ENCODE peak calls at places on chromosome 6, in four cellular contexts. R, I, V and K are unnamed samples.

GRCh38 chr6:167696261-167696660 is 130.4 kb upstream of the AFDN start:
- DNase-seq in R (no peak), I (no peak), V (no peak), K (no peak)

GRCh38 chr6:4021862-4022715 is 56.8 kb downstream of the FAM217A start:
- DNase-seq in R (no peak), I (no peak), V (peak; percentile 14), K (no peak)

GRCh38 chr6:131615275-131615674 is 12.8 kb downstream of the MED23 start:
- DNase-seq in R (no peak), I (no peak), V (no peak), K (no peak)

GRCh38 chr6:52617087-52617486 is 40.2 kb upstream of the TRAM2 start:
- DNase-seq in R (peak; percentile 28), I (no peak), V (no peak), K (no peak)

GRCh38 chr6:81772741-81773140 is 20.3 kb upstream of the TENT5A start:
- DNase-seq in R (peak; percentile 31), I (no peak), V (no peak), K (no peak)

GRCh38 chr6:132065556-132065955 is 114.4 kb upstream of the CCN2 start:
- DNase-seq in R (no peak), I (no peak), V (no peak), K (no peak)

GRCh38 chr6:9801255-9801757 is 613.6 kb downstream of the TFAP2A start:
- DNase-seq in R (no peak), I (no peak), V (no peak), K (no peak)

GRCh38 chr6:18503588-18504231 is 116.6 kb downstream of the RNF144B start:
- DNase-seq in R (peak; percentile 86), I (peak; percentile 24), V (peak; percentile 40), K (peak; percentile 66)

GRCh38 chr6:144334150-144334708 is 49.1 kb downstream of the UTRN start:
- DNase-seq in R (no peak), I (no peak), V (peak; percentile 84), K (no peak)

GRCh38 chr6:33248643-33248931 is 23.1 kb downstream of the VPS52 start:
- DNase-seq in R (no peak), I (no peak), V (no peak), K (no peak)

GRCh38 chr6:170344631-170345576 is 38.3 kb downstream of the FAM120B start:
- DNase-seq in R (peak; percentile 46), I (no peak), V (no peak), K (peak; percentile 56)

GRCh38 chr6:100479180-100480035 is 14.7 kb upstream of the SIM1 start:
- DNase-seq in R (peak; percentile 65), I (no peak), V (no peak), K (no peak)

GRCh38 chr6:30364591-30364990 is 19.6 kb downstream of the RPP21 start:
- DNase-seq in R (no peak), I (no peak), V (no peak), K (no peak)

GRCh38 chr6:20175810-20176209 is 36.5 kb downstream of the MBOAT1 start:
- DNase-seq in R (no peak), I (no peak), V (no peak), K (no peak)

GRCh38 chr6:20978176-20978614 is 443.9 kb downstream of the CDKAL1 start:
- DNase-seq in R (peak; percentile 85), I (no peak), V (no peak), K (no peak)

GRCh38 chr6:132887204-132887603 is 72.8 kb downstream of the RPS12 start:
- DNase-seq in R (peak; percentile 13), I (no peak), V (no peak), K (no peak)

GRCh38 chr6:24662206-24662605 is 4.5 kb downstream of the TDP2 start:
- DNase-seq in R (no peak), I (no peak), V (no peak), K (no peak)

GRCh38 chr6:142485256-142485655 is 183.4 kb downstream of the ADGRG6 start:
- DNase-seq in R (peak; percentile 72), I (no peak), V (no peak), K (no peak)

GRCh38 chr6:133609404-133610270 is 279.3 kb upstream of the TCF21 start:
- DNase-seq in R (peak; percentile 100), I (no peak), V (no peak), K (no peak)

GRCh38 chr6:107082045-107082444 is 33.3 kb downstream of the BEND3 start:
- DNase-seq in R (no peak), I (no peak), V (no peak), K (no peak)

GRCh38 chr6:81759782-81760181 is 7.3 kb upstream of the TENT5A start:
- DNase-seq in R (peak; percentile 52), I (no peak), V (no peak), K (no peak)

GRCh38 chr6:84719152-84719551 is 45.2 kb downstream of the TBX18 start:
- DNase-seq in R (no peak), I (no peak), V (no peak), K (no peak)

GRCh38 chr6:129501401-129502051 is 208.5 kb downstream of the ARHGAP18 start:
- DNase-seq in R (peak; percentile 98), I (no peak), V (no peak), K (peak; percentile 86)

GRCh38 chr6:63674635-63675034 is 39.0 kb downstream of the PHF3 start:
- DNase-seq in R (no peak), I (no peak), V (no peak), K (no peak)

GRCh38 chr6:63677282-63677681 is 41.7 kb downstream of the PHF3 start:
- DNase-seq in R (peak; percentile 47), I (no peak), V (no peak), K (no peak)

GRCh38 chr6:63673692-63674091 is 38.1 kb downstream of the PHF3 start:
- DNase-seq in R (no peak), I (no peak), V (no peak), K (no peak)

GRCh38 chr6:63676412-63677114 is 41.0 kb downstream of the PHF3 start:
- DNase-seq in R (no peak), I (no peak), V (no peak), K (no peak)

DNA sequence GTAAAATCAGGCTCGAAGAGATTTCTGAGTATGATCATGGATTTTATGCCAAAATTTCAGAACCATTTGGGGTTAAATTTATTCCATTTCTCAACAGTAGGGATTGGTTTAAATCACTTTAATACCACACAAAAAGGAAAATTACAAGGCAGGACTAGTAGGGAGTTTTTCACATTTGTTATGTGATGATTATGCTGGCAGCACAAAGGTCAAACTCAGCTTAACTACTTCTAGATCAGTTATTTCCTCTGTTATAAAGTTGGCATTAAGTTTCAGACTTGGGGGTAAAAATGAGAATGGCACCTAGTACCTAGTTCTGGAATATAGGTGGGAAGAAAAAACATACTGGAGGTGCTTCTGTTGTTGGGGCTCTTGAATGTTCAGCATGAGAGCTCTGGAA is 39.5 kb downstream of the PHF3 start:
- DNase-seq in R (no peak), I (no peak), V (no peak), K (no peak)
- H3K4me1 ChIP-seq in R (peaks cover 3% of the 10 kb centered on the region), I (no peaks in the 10 kb centered on the region), V (peaks cover 5% of the 10 kb centered on the region), K (peaks cover 52% of the 10 kb centered on the region)

GRCh38 chr6:41713650-41714291 is 21.6 kb downstream of the TFEB start:
- DNase-seq in R (no peak), I (no peak), V (no peak), K (no peak)
- H3K4me1 ChIP-seq in R (peaks cover 2% of the 10 kb centered on the region), I (peaks cover 64% of the 10 kb centered on the region), V (no peaks in the 10 kb centered on the region), K (peaks cover 40% of the 10 kb centered on the region)

GRCh38 chr6:118931436-118931835 is 3.5 kb downstream of the MCM9 start:
- DNase-seq in R (no peak), I (no peak), V (no peak), K (no peak)
- H3K4me1 ChIP-seq in R (no peaks in the 10 kb centered on the region), I (peaks cover 3% of the 10 kb centered on the region), V (peaks cover 4% of the 10 kb centered on the region), K (peaks cover 7% of the 10 kb centered on the region)

DNA sequence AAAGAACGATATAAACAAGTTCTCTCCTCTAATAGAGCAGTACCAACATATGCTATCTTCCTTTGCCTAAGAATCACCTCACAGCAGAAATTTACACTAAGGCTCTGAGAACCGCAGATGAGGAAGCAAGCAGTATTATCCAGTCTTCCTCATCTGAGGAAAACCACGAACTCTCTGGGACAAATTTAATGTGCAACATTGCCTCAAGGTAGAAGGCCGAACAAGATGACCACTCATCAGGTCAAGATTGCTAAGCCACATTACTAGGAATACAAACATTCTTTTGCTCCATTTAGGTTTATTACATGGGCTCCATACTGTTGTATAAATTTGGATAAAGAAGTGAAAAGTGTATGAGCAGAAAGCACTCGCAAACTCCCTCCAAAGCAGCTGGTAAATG is 398.5 kb downstream of the BTBD9 start:
- DNase-seq in R (no peak), I (no peak), V (no peak), K (no peak)
- H3K4me1 ChIP-seq in R (peaks cover 4% of the 10 kb centered on the region), I (no peaks in the 10 kb centered on the region), V (no peaks in the 10 kb centered on the region), K (no peaks in the 10 kb centered on the region)

GRCh38 chr6:90158945-90159344 is 137.7 kb downstream of the BACH2 start:
- DNase-seq in R (no peak), I (no peak), V (no peak), K (no peak)
- H3K4me1 ChIP-seq in R (peaks cover 4% of the 10 kb centered on the region), I (peaks cover 8% of the 10 kb centered on the region), V (peaks cover 8% of the 10 kb centered on the region), K (peaks cover 7% of the 10 kb centered on the region)

GRCh38 chr6:154751020-154751800 is 18.0 kb downstream of the SCAF8 start:
- DNase-seq in R (no peak), I (no peak), V (no peak), K (no peak)

GRCh38 chr6:154740658-154741057 is 7.4 kb downstream of the SCAF8 start:
- DNase-seq in R (no peak), I (no peak), V (no peak), K (no peak)

GRCh38 chr6:154749341-154749740 is 16.1 kb downstream of the SCAF8 start:
- DNase-seq in R (no peak), I (no peak), V (no peak), K (no peak)

GRCh38 chr6:154745243-154745642 is 12.0 kb downstream of the SCAF8 start:
- DNase-seq in R (no peak), I (no peak), V (no peak), K (no peak)
- H3K4me1 ChIP-seq in R (no peaks in the 10 kb centered on the region), I (peaks cover 21% of the 10 kb centered on the region), V (peaks cover 17% of the 10 kb centered on the region), K (peaks cover 7% of the 10 kb centered on the region)

GRCh38 chr6:121756643-121757042 is 321.2 kb downstream of the GJA1 start:
- DNase-seq in R (no peak), I (no peak), V (no peak), K (no peak)
- H3K4me1 ChIP-seq in R (no peaks in the 10 kb centered on the region), I (no peaks in the 10 kb centered on the region), V (no peaks in the 10 kb centered on the region), K (no peaks in the 10 kb centered on the region)